ENCODE peak calls at places on chromosomes 11 and 22, in six cellular contexts. K, X, Q, V, B and H are unnamed samples.

GRCh38 chr11:65431452-65432132 is 9.0 kb downstream of the NEAT1 start:
- DNase-seq in X (peak), Q (peak), K (no peak), B (no peak), V (no peak), H (peak)

GRCh38 chr11:65879622-65880021 is at the start of gene CTSW:
- DNase-seq in K (no peak), V (no peak), Q (no peak), B (no peak), X (no peak), H (no peak)

GRCh38 chr11:75593337-75593915 is 31.4 kb downstream of the SERPINH1 start:
- DNase-seq in K (no peak), X (no peak), V (no peak), Q (no peak), B (no peak), H (no peak)

GRCh38 chr11:116507016-116507415 is 265.8 kb downstream of the BUD13 start:
- DNase-seq in B (no peak), Q (no peak), V (peak), X (no peak), K (no peak), H (no peak)

GRCh38 chr11:119055901-119056300 is 1.1 kb downstream of the HYOU1 start:
- DNase-seq in V (no peak), Q (peak), X (peak), K (no peak), B (peak), H (no peak)

GRCh38 chr11:96311120-96311568 is 31.9 kb downstream of the MAML2 start:
- DNase-seq in B (no peak), K (no peak), X (peak), Q (no peak), V (no peak), H (peak)

GRCh38 chr11:120565436-120566155 is 54.0 kb downstream of the GRIK4 start:
- DNase-seq in Q (peak), B (peak), X (no peak), V (no peak), K (no peak), H (no peak)

GRCh38 chr11:534592-535518 is 521 bp downstream of the HRAS start:
- DNase-seq in K (no peak), B (peak), Q (peak), V (peak), X (no peak), H (peak)

GRCh38 chr22:24822471-24822870 is 16.5 kb downstream of the SGSM1 start:
- DNase-seq in X (no peak), V (no peak), Q (no peak), K (no peak), B (no peak), H (no peak)

GRCh38 chr11:67040147-67040546 is 16.5 kb upstream of the RHOD start:
- DNase-seq in Q (no peak), V (no peak), X (no peak), B (no peak), K (no peak), H (no peak)
- H3K18ac ChIP-seq in Q (no peak), V (no peak), X (no peak), B (no peak), K (peak), H (no peak)

GRCh38 chr11:92790376-92790775 is 179.1 kb upstream of the MTNR1B start:
- DNase-seq in K (no peak), B (no peak), X (no peak), V (no peak), Q (no peak), H (no peak)
- H3K4me3 ChIP-seq in K (no peak), B (no peak), X (no peak), V (no peak), Q (no peak), H (no peak)

DNA sequence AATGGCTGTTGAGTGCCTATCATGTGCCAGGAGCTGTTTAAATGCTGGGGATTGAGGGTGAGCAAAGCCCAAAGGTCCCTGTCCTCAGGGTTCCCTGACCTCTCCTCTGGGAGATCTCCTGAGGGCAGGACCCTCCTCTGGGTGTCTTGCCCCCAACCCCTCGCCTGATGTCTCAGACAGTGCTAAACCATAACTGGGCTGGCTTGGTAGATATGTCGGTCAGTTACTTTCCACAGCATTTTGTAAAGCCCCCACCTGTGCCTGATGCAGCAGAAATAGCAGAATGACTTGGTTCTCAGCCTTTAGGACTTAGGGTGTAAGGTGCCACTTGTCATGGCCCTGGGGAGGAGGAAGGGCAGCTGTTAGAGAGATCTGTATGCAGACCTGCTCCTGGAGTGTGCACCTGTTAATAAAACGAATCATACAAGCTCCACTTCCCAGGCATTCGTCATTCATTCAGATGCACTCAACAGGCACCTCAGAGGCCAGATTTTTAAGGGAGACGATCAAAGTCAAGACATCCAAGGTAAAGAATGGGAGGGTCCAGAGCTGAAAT is 88.1 kb downstream of the TP53I11 start:
- DNase-seq in X (no peak), Q (no peak), B (no peak), K (no peak), V (no peak), H (no peak)
- H3K18ac ChIP-seq in X (peak), Q (peak), B (peak), K (peak), V (peak), H (peak)

GRCh38 chr11:67415501-67416304 is at the start of gene CARNS1:
- DNase-seq in Q (no peak), V (no peak), X (no peak), K (no peak), B (peak), H (no peak)
- H3K4me3 ChIP-seq in Q (peak), V (peak), X (no peak), K (peak), B (no peak), H (no peak)

GRCh38 chr11:93199616-93200015 is 1.8 kb upstream of the SLC36A4 start:
- DNase-seq in B (no peak), Q (no peak), K (no peak), V (no peak), X (no peak), H (no peak)

GRCh38 chr11:93196816-93197382 is 892 bp downstream of the SLC36A4 start:
- DNase-seq in B (no peak), Q (no peak), V (no peak), X (peak), K (no peak), H (peak)

GRCh38 chr11:93194673-93195291 is 3.0 kb downstream of the SLC36A4 start:
- DNase-seq in X (no peak), K (no peak), B (no peak), V (no peak), Q (no peak), H (no peak)

GRCh38 chr11:93198221-93198650 is 445 bp upstream of the SLC36A4 start:
- DNase-seq in V (no peak), K (no peak), B (no peak), X (peak), Q (peak), H (no peak)

DNA sequence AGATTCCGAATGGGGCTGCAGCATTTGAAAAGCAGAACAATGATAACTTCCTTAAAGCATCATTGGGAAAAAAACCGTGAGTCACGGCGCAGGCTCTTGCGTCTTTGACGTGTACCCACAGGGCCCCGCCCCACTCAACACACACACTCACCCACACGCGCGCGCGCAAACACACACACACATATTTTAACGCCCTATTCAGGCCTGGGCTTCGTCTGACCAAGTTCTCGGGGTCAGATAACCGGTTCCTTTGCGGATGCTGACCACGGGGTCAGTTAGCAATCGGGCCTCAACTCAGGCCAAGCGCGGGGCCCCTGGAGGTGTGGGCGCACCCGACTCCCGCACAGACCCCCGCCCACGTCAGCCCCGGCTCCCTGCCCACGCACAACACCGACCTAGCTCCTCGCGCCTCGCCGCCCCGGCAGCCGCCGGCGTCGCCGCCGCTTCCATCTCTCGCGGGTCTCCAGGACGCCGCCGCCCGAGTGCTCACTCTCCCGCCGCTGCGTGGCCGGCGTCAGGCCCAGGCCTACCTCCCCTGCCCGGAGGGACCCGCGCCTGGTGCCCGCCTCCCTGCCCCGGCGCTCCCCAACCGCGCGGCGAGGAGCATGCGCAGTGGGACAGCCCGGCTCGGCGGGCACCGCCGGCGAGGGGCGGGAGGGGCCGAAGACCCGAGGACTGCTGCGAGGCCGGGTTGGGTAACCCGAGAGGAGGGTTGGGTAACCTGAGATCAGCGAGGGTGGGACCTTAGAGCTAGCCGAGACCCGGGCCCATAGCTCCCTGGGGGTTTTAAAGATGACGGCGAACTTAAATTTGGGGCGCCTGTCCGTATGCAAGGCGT is at the start of gene SLC36A4:
- DNase-seq in B (peak), V (peak), X (peak), K (peak), Q (peak), H (peak)
- H3K18ac ChIP-seq in B (peak), V (peak), X (peak), K (peak), Q (peak), H (peak)

DNA sequence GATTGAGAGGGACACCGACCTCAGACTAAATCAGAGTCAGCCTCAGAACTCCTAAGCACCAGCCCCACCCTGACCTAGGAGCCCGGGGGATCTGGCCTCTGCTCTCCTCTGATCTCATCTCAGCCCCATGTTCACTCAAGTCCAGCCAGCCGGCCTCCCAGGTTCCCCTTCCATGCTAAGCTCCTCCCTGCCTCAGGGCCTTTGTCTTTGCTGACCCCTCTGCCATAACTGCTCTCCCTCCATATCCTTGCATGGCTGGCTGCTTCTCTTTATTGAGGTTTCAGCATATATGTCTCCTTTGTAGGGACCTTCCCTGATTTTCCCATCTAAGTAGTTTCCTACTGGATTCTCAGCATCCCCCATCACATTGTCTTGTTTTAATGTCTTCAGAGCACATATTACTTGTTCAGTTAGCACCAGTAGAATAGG is 780 bp upstream of the SLC15A3 start:
- DNase-seq in K (no peak), Q (no peak), X (no peak), B (peak), V (no peak), H (no peak)
- H3K4me3 ChIP-seq in K (no peak), Q (no peak), X (no peak), B (no peak), V (peak), H (no peak)

GRCh38 chr11:73310076-73310475 is 2.0 kb downstream of the ARHGEF17 start:
- DNase-seq in K (no peak), V (no peak), B (no peak), Q (no peak), X (no peak), H (no peak)

GRCh38 chr11:73310661-73311393 is 2.8 kb downstream of the ARHGEF17 start:
- DNase-seq in B (no peak), Q (no peak), V (no peak), K (no peak), X (no peak), H (no peak)

GRCh38 chr11:73308003-73308962 is at the start of gene ARHGEF17:
- DNase-seq in V (peak), Q (peak), K (peak), X (peak), B (peak), H (peak)

GRCh38 chr11:73307323-73308002 is 613 bp upstream of the ARHGEF17 start:
- DNase-seq in X (peak), V (peak), K (peak), Q (peak), B (peak), H (peak)

GRCh38 chr11:73308963-73309960 is 1.2 kb downstream of the ARHGEF17 start:
- DNase-seq in B (peak), V (peak), Q (peak), X (peak), K (peak), H (peak)
- H3K18ac ChIP-seq in B (peak), V (no peak), Q (peak), X (peak), K (peak), H (peak)

GRCh38 chr22:30864441-30865420 is 103.8 kb downstream of the MORC2 start:
- DNase-seq in V (peak), Q (no peak), X (no peak), B (no peak), K (no peak), H (no peak)
- H3K4me3 ChIP-seq in V (no peak), Q (no peak), X (no peak), B (no peak), K (peak), H (peak)

DNA sequence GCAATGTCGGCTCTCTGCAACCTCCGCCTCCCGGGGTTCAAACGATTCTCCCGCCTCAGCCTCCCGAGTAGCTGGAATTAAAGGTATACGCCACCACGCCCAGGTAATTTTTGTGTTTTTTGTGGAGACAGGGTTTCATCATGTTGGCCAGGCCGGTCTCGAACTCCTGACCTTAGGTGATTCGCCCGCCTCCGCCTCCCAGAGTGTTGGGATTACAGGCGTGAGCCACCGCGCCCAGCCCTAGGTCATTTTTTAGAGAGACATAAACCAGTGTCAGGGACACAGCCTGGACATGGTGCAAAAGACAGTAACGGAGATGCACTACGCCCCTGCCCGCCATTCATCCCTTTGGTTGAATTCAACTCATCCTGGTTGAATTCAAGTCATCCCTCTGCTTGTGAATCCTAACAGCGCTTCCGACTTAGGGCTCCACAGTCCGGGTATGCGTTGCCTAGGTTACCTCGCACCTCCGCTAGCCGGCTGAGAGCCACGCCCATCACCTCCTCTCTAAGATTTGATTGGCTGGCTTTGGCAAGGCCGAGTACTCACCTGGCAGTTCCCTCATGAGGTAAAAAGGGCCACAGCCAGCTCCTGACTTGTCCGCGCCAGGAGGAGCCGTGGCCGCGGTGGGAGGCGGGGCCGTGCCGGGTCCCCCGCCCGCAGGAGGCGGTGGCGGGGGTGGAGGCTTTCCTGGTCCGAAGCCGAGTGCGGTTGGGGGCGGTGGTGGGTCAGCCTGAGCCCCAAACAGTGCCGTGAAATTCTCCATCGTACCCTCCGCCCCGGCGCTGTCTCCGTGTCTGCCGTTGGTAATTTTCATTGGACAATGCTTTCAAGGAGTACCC is at the start of gene MED19:
- DNase-seq in Q (peak), V (peak), K (peak), B (peak), X (peak), H (peak)
- H3K18ac ChIP-seq in Q (peak), V (peak), K (peak), B (no peak), X (no peak), H (peak)

GRCh38 chr22:46064966-46065666 is 85.2 kb upstream of the PPARA start:
- DNase-seq in B (no peak), X (no peak), V (no peak), Q (no peak), K (no peak), H (no peak)

GRCh38 chr22:46066691-46067090 is 83.6 kb upstream of the PPARA start:
- DNase-seq in K (no peak), X (no peak), V (no peak), Q (no peak), B (no peak), H (no peak)

GRCh38 chr22:46067159-46068111 is 82.9 kb upstream of the PPARA start:
- DNase-seq in K (no peak), Q (no peak), X (no peak), V (no peak), B (no peak), H (no peak)

GRCh38 chr22:46064236-46064965 is 85.9 kb upstream of the PPARA start:
- DNase-seq in Q (no peak), K (no peak), X (no peak), V (no peak), B (no peak), H (no peak)

GRCh38 chr22:46065733-46066454 is 84.4 kb upstream of the PPARA start:
- DNase-seq in X (no peak), V (no peak), B (no peak), Q (no peak), K (no peak), H (no peak)
- H3K4me3 ChIP-seq in X (no peak), V (no peak), B (no peak), Q (no peak), K (no peak), H (no peak)